ENCODE peak calls at places on chromosomes 7 and 10, in ten cellular contexts. T, C, L, U, V, I, A, K, E and R are unnamed samples.

GRCh38 chr10:48934672-48935071 is 5.0 kb downstream of the LRRC18 start:
- DNase-seq in L (no peak), U (no peak), C (no peak), A (no peak), I (no peak), K (no peak), V (no peak), E (no peak), T (no peak), R (no peak)

GRCh38 chr10:7672366-7673134 is 5.8 kb upstream of the ITIH5 start:
- DNase-seq in L (no peak), U (no peak), C (no peak), T (no peak), K (no peak), E (no peak), V (no peak), A (no peak), I (no peak), R (no peak)

GRCh38 chr10:112628951-112629604 is 182.1 kb downstream of the VTI1A start:
- DNase-seq in U (no peak), E (no peak), I (no peak), L (no peak), A (no peak), T (no peak), K (no peak), V (no peak), C (no peak), R (no peak)

GRCh38 chr10:102604379-102604960 is 39.8 kb upstream of the TRIM8 start:
- DNase-seq in T (no peak), V (no peak), E (peak), K (peak), L (peak), A (no peak), I (no peak), U (no peak), C (no peak), R (no peak)

GRCh38 chr7:135291809-135292253 is 58.2 kb downstream of the STRA8 start:
- DNase-seq in L (peak), T (no peak), A (no peak), C (no peak), I (peak), U (peak), E (no peak), K (peak), V (no peak), R (no peak)

GRCh38 chr10:63713191-63714144 is 192.3 kb downstream of the REEP3 start:
- DNase-seq in U (peak), V (peak), C (no peak), K (peak), I (no peak), L (peak), A (no peak), E (no peak), T (peak), R (peak)

GRCh38 chr7:132904209-132904608 is 177.7 kb downstream of the CHCHD3 start:
- DNase-seq in V (no peak), I (peak), C (no peak), T (no peak), U (no peak), E (no peak), L (no peak), A (no peak), K (peak), R (no peak)

GRCh38 chr7:158614695-158615094 is 27.1 kb upstream of the PTPRN2 start:
- DNase-seq in A (no peak), T (no peak), V (no peak), U (no peak), L (peak), K (peak), C (no peak), E (no peak), I (no peak), R (no peak)

GRCh38 chr7:48780862-48781261 is 143.5 kb upstream of the CDC14C start:
- DNase-seq in K (no peak), I (no peak), V (no peak), U (no peak), E (no peak), A (no peak), L (no peak), C (no peak), T (no peak), R (no peak)

GRCh38 chr7:130814753-130815152 is 80.7 kb upstream of the KLF14 start:
- DNase-seq in C (no peak), E (no peak), A (no peak), L (no peak), T (no peak), I (no peak), U (no peak), V (no peak), K (peak), R (no peak)

GRCh38 chr10:59905066-59905734 is 1.2 kb downstream of the CCDC6 start:
- DNase-seq in C (no peak), K (peak), L (peak), E (no peak), A (no peak), I (no peak), V (peak), T (no peak), U (no peak), R (no peak)

GRCh38 chr10:70035531-70035930 is 17.1 kb upstream of the MACROH2A2 start:
- DNase-seq in V (no peak), C (no peak), L (no peak), K (no peak), A (no peak), E (no peak), T (no peak), I (no peak), U (no peak), R (no peak)

GRCh38 chr10:72038458-72039001 is 49.8 kb downstream of the SPOCK2 start:
- DNase-seq in T (no peak), C (no peak), K (peak), E (no peak), I (no peak), A (no peak), V (no peak), L (no peak), U (peak), R (no peak)

GRCh38 chr7:70640266-70640833 is 491.6 kb upstream of the GALNT17 start:
- DNase-seq in K (peak), E (no peak), V (no peak), C (no peak), I (no peak), A (no peak), T (no peak), L (no peak), U (no peak), R (no peak)

GRCh38 chr7:128056901-128057300 is 25.7 kb upstream of the LRRC4 start:
- DNase-seq in A (no peak), K (peak), I (no peak), V (no peak), U (no peak), C (no peak), E (no peak), L (peak), T (no peak), R (no peak)

GRCh38 chr7:115005241-115005640 is 83.3 kb downstream of the MDFIC start:
- DNase-seq in V (no peak), A (no peak), U (no peak), K (no peak), I (no peak), C (no peak), E (no peak), L (no peak), T (no peak), R (no peak)

GRCh38 chr10:119652361-119652760 is 1.2 kb downstream of the BAG3 start:
- DNase-seq in C (peak), I (no peak), U (peak), L (peak), A (peak), K (peak), V (no peak), E (peak), T (no peak), R (no peak)

GRCh38 chr10:8014649-8015048 is 39.8 kb upstream of the GATA3 start:
- DNase-seq in U (no peak), A (no peak), C (no peak), I (no peak), K (no peak), T (no peak), V (no peak), E (no peak), L (no peak), R (no peak)

GRCh38 chr10:124515244-124515970 is 53.8 kb downstream of the LHPP start:
- DNase-seq in I (no peak), L (no peak), K (no peak), V (no peak), C (no peak), T (no peak), A (no peak), U (no peak), E (no peak), R (no peak)

GRCh38 chr7:55953707-55954475 is 2.2 kb downstream of the MRPS17 start:
- DNase-seq in E (no peak), I (no peak), C (no peak), V (peak), A (no peak), L (no peak), U (no peak), K (no peak), T (no peak), R (no peak)

GRCh38 chr10:97278491-97278989 is 13.9 kb downstream of the ARHGAP19 start:
- DNase-seq in L (peak), K (peak), T (no peak), A (peak), E (peak), V (no peak), I (peak), U (peak), C (peak), R (no peak)

GRCh38 chr10:4141471-4141870 is 356.5 kb upstream of the KLF6 start:
- DNase-seq in U (no peak), C (no peak), A (no peak), I (no peak), V (no peak), L (peak), K (peak), E (no peak), T (no peak), R (no peak)

GRCh38 chr7:39399458-39399857 is 166.7 kb upstream of the YAE1 start:
- DNase-seq in K (no peak), A (no peak), I (no peak), T (no peak), L (no peak), E (no peak), V (no peak), C (no peak), U (no peak), R (no peak)

GRCh38 chr10:33643042-33643441 is 308.6 kb upstream of the NRP1 start:
- DNase-seq in K (peak), T (no peak), U (no peak), C (no peak), E (no peak), A (no peak), L (peak), I (no peak), V (no peak), R (no peak)

GRCh38 chr10:89159761-89160160 is 47.4 kb downstream of the CH25H start:
- DNase-seq in L (no peak), A (no peak), V (no peak), E (no peak), U (no peak), K (peak), I (no peak), C (no peak), T (no peak), R (no peak)

GRCh38 chr10:72146559-72147323 is 58.4 kb upstream of the SPOCK2 start:
- DNase-seq in T (no peak), A (no peak), C (no peak), U (no peak), I (no peak), E (no peak), V (no peak), L (no peak), K (peak), R (no peak)

GRCh38 chr10:35752469-35753450 is 110.7 kb upstream of the FZD8 start:
- DNase-seq in K (no peak), T (no peak), A (no peak), C (no peak), L (no peak), I (no peak), U (no peak), E (no peak), V (no peak), R (no peak)

GRCh38 chr7:108455833-108456677 is at the start of gene NRCAM:
- DNase-seq in A (no peak), C (no peak), L (peak), U (no peak), T (no peak), I (no peak), E (peak), V (peak), K (peak), R (peak)

GRCh38 chr7:128210590-128211570 is 30.2 kb upstream of the LEP start:
- DNase-seq in E (no peak), K (no peak), V (no peak), I (no peak), C (no peak), A (no peak), L (no peak), T (no peak), U (no peak), R (no peak)

GRCh38 chr10:74361678-74362077 is 210.7 kb downstream of the ADK start:
- DNase-seq in T (no peak), K (peak), U (no peak), V (no peak), E (no peak), A (no peak), L (no peak), C (no peak), I (no peak), R (no peak)

GRCh38 chr7:2231992-2232765 is 566 bp downstream of the MAD1L1 start:
- DNase-seq in L (peak), E (peak), C (peak), K (peak), U (peak), A (peak), V (no peak), I (no peak), T (no peak), R (no peak)

GRCh38 chr10:20088302-20088701 is 272.1 kb downstream of the PLXDC2 start:
- DNase-seq in V (no peak), K (no peak), E (no peak), I (no peak), A (no peak), U (peak), C (no peak), T (no peak), L (no peak), R (no peak)

GRCh38 chr10:5546891-5547683 is 22.3 kb downstream of the CALML3 start:
- DNase-seq in K (peak), U (peak), V (peak), E (no peak), I (no peak), L (peak), T (peak), C (no peak), A (no peak), R (no peak)

GRCh38 chr7:13920053-13920697 is 69.3 kb downstream of the ETV1 start:
- DNase-seq in K (peak), C (no peak), V (no peak), L (peak), E (peak), A (no peak), I (peak), U (peak), T (no peak), R (no peak)

GRCh38 chr7:129496653-129497052 is 5.7 kb upstream of the SMKR1 start:
- DNase-seq in C (no peak), U (no peak), T (no peak), K (no peak), L (no peak), A (no peak), V (no peak), E (no peak), I (no peak), R (no peak)

GRCh38 chr10:130606001-130606405 is 469.8 kb downstream of the GLRX3 start:
- DNase-seq in T (no peak), K (no peak), C (no peak), E (no peak), I (no peak), A (no peak), V (no peak), U (no peak), L (no peak), R (no peak)

DNA sequence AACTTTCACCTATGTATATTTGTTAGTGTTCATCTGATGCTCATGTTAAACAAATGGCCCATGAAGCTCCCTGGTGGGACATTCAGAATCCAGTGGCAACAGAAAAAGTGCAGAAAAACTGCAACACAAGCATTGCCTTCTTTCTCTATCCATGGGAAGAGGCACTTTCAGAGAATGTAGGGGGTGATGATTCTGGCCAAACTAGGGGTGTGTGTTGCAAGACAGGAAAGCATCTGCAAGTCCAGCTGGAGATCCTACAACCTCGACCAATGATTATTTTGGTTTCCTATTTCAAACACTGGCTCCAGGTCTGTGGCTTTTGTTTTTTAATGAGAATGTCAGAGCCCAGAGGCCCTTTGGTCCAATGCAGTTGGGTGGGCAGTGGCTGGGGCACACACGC is 198.7 kb downstream of the CXCL12 start:
- DNase-seq in A (no peak), I (no peak), C (no peak), U (no peak), E (no peak), V (no peak), K (peak), T (no peak), L (no peak), R (no peak)
- H3K27ac ChIP-seq in A (no peak), I (no peak), C (no peak), U (no peak), E (no peak), V (no peak), K (no peak), T (no peak), L (no peak), R (no peak)

DNA sequence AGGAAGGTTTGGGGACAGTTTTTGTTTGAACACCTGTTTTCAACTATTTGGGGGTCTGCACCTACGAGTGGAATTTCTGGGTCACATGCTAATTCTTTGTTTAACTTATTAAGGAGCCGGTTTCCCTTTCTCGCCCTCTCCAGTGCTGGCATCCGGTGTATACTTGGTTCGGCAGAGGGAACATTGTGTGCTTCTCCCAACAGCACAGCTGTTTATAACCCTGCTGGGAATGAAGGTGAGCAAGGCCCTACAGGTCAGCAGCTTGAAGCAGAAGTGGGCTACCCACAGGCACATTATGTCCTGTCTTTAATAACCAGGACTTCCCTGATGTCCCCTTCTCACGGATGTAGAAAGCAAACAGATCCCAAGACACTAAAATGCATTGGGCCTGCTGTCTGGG is 87.5 kb upstream of the PDCD4 start:
- DNase-seq in I (no peak), A (no peak), U (no peak), L (no peak), C (no peak), E (no peak), T (no peak), K (no peak), V (no peak), R (no peak)
- H3K27ac ChIP-seq in I (no peak), A (no peak), U (no peak), L (no peak), C (peak), E (no peak), T (no peak), K (no peak), V (no peak), R (no peak)

GRCh38 chr7:151423936-151424335 is 14.1 kb upstream of the WDR86 start:
- DNase-seq in V (no peak), A (no peak), L (no peak), K (no peak), C (no peak), E (no peak), T (no peak), I (no peak), U (no peak), R (no peak)

GRCh38 chr7:151416921-151417320 is 7.1 kb upstream of the WDR86 start:
- DNase-seq in L (no peak), U (no peak), V (no peak), E (no peak), C (no peak), I (no peak), K (no peak), T (no peak), A (no peak), R (no peak)

GRCh38 chr7:151422212-151422611 is 12.4 kb upstream of the WDR86 start:
- DNase-seq in T (no peak), I (no peak), A (no peak), K (no peak), E (no peak), C (no peak), V (no peak), U (no peak), L (no peak), R (no peak)

GRCh38 chr7:151423226-151423625 is 13.4 kb upstream of the WDR86 start:
- DNase-seq in V (no peak), T (no peak), U (no peak), A (no peak), E (no peak), K (no peak), I (no peak), L (no peak), C (no peak), R (no peak)

DNA sequence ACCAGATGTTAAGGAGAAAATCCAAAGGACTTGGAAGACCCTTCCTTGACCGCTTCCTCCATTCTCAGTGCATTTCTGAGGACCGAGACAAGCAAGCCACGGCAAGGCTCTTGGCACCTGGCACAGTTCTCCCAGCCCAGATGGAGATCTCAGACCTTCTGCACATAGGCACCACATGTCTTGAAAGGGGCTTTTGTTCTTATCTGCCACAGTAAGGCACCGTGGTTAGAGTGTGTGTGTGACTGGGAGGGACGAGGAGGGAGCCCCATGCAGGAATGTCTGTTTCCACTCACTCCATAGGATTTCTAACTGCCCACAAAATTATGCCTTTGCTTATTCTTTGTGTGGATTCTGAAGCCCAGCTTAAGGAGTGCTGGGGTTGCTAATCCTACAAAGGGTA is 10.3 kb upstream of the WDR86 start:
- DNase-seq in E (no peak), K (no peak), I (no peak), V (no peak), C (no peak), L (no peak), U (no peak), T (no peak), A (no peak), R (no peak)
- H3K27ac ChIP-seq in E (no peak), K (no peak), I (no peak), V (no peak), C (no peak), L (no peak), U (no peak), T (peak), A (no peak), R (no peak)

DNA sequence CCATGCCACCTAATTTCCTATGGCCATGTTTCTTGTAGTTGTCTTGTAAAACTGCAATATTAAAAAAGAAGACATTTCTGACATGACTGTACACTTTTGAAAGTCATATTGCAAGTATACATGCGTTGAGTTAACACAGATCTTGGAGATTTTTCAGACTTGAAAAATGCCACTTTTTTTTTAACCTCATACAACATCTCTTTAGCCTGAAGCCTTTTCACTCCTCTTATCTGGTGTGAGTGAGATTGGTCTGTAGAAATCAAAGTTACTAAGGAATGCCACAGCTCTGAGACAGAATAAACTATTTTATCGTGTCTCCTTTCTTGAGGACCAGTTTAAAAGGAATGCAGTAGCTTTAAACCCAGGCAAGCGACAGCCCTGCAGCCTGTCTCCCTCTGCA is 43.9 kb upstream of the NEUROD6 start:
- DNase-seq in C (no peak), I (no peak), T (no peak), K (no peak), V (no peak), U (no peak), L (no peak), E (no peak), A (no peak), R (no peak)
- H3K27ac ChIP-seq in C (no peak), I (no peak), T (no peak), K (no peak), V (no peak), U (no peak), L (no peak), E (no peak), A (no peak), R (no peak)

GRCh38 chr10:11907914-11908313 is 84.8 kb downstream of the PROSER2 start:
- DNase-seq in I (no peak), T (no peak), A (no peak), E (no peak), C (no peak), V (no peak), K (no peak), U (no peak), L (no peak), R (no peak)

GRCh38 chr10:11908991-11909390 is 85.8 kb downstream of the PROSER2 start:
- DNase-seq in T (no peak), V (no peak), I (no peak), K (no peak), L (no peak), C (no peak), U (no peak), E (no peak), A (no peak), R (no peak)

GRCh38 chr10:11908536-11908935 is 85.4 kb downstream of the PROSER2 start:
- DNase-seq in T (no peak), V (no peak), K (no peak), U (no peak), E (no peak), L (no peak), A (no peak), I (no peak), C (no peak), R (no peak)

GRCh38 chr10:11910102-11910501 is 86.9 kb downstream of the PROSER2 start:
- DNase-seq in C (no peak), T (no peak), E (no peak), L (no peak), I (no peak), K (no peak), A (no peak), U (no peak), V (no peak), R (no peak)

GRCh38 chr10:11909618-11910017 is 86.5 kb downstream of the PROSER2 start:
- DNase-seq in E (no peak), L (no peak), C (no peak), I (no peak), T (no peak), K (no peak), V (no peak), A (no peak), U (no peak), R (no peak)
- H3K27ac ChIP-seq in E (no peak), L (no peak), C (no peak), I (no peak), T (no peak), K (no peak), V (no peak), A (no peak), U (no peak), R (no peak)